ENCODE peak calls at places on chromosomes 7 and 10, in five cellular contexts. I is upper lobe of right lung, R is astrocyte of the spinal cord, O is adrenal gland, X is A549. E is an unnamed sample.

GRCh38 chr10:2246747-2247146 is 509.4 kb upstream of the ADARB2 start:
- DNase-seq in I (no peak), R (no peak), O (no peak), X (no peak), E (no peak)

GRCh38 chr7:125147047-125147446 is 217.4 kb upstream of the POT1 start:
- DNase-seq in I (no peak), R (no peak), O (no peak), X (no peak), E (no peak)

GRCh38 chr10:104076743-104077160 is 8.9 kb downstream of the COL17A1 start:
- DNase-seq in I (no peak), R (peak), O (peak), X (no peak), E (peak)

GRCh38 chr7:101941481-101942383 is 124.3 kb downstream of the CUX1 start:
- DNase-seq in I (peak), R (peak), O (no peak), X (peak), E (no peak)

GRCh38 chr10:102504179-102504975 is 605 bp downstream of the SUFU start:
- DNase-seq in I (peak), R (peak), O (peak), X (no peak), E (peak)

GRCh38 chr10:45058580-45058979 is 57.9 kb downstream of the ZNF22 start:
- DNase-seq in I (no peak), R (no peak), O (no peak), X (no peak), E (no peak)

GRCh38 chr10:75234683-75235374 is 928 bp downstream of the COMTD1 start:
- DNase-seq in I (no peak), R (no peak), O (no peak), X (no peak), E (no peak)

GRCh38 chr10:26449726-26450125 is 11.6 kb downstream of the APBB1IP start:
- DNase-seq in I (no peak), R (no peak), O (no peak), X (no peak), E (no peak)

GRCh38 chr10:29689001-29689400 is 54.2 kb upstream of the SVIL start:
- DNase-seq in I (no peak), R (peak), O (no peak), X (peak), E (no peak)

GRCh38 chr10:133126431-133127290 is 33.4 kb upstream of the KNDC1 start:
- DNase-seq in I (peak), R (no peak), O (peak), X (no peak), E (peak)

GRCh38 chr7:24763303-24763901 is 6.1 kb upstream of the GSDME start:
- DNase-seq in I (no peak), R (no peak), O (no peak), X (no peak), E (no peak)

GRCh38 chr7:39672176-39672575 is 48.8 kb downstream of the RALA start:
- DNase-seq in I (no peak), R (no peak), O (no peak), X (no peak), E (no peak)

GRCh38 chr7:131723926-131724325 is 167.5 kb upstream of the PODXL start:
- DNase-seq in I (no peak), R (no peak), O (no peak), X (peak), E (no peak)

GRCh38 chr10:5737352-5737751 is 52.7 kb downstream of the TASOR2 start:
- DNase-seq in I (no peak), R (no peak), O (no peak), X (no peak), E (no peak)

GRCh38 chr7:1150400-1151002 is 9.5 kb downstream of the ZFAND2A start:
- DNase-seq in I (no peak), R (no peak), O (no peak), X (no peak), E (no peak)

GRCh38 chr10:112844681-112845080 is 105.4 kb upstream of the TCF7L2 start:
- DNase-seq in I (no peak), R (peak), O (no peak), X (no peak), E (no peak)

GRCh38 chr7:6423942-6424701 is 23.6 kb downstream of the DAGLB start:
- DNase-seq in I (peak), R (no peak), O (no peak), X (peak), E (no peak)

GRCh38 chr10:106555599-106555998 is 608.9 kb downstream of the SORCS1 start:
- DNase-seq in I (no peak), R (no peak), O (no peak), X (no peak), E (no peak)

GRCh38 chr7:33757563-33758165 is 147.7 kb upstream of the BMPER start:
- DNase-seq in I (no peak), R (peak), O (peak), X (peak), E (no peak)

GRCh38 chr7:145398758-145399157 is 562.9 kb upstream of the TPK1 start:
- DNase-seq in I (no peak), R (peak), O (no peak), X (no peak), E (peak)

GRCh38 chr10:104330168-104331117 is 7.8 kb downstream of the ITPRIP start:
- DNase-seq in I (no peak), R (peak), O (peak), X (peak), E (no peak)

GRCh38 chr7:18952846-18953245 is 164.6 kb downstream of the TWIST1 start:
- DNase-seq in I (no peak), R (no peak), O (no peak), X (no peak), E (no peak)

GRCh38 chr10:24240001-24240751 is 31.2 kb downstream of the KIAA1217 start:
- DNase-seq in I (no peak), R (no peak), O (no peak), X (no peak), E (no peak)

GRCh38 chr10:24850726-24851300 is 101.6 kb downstream of the PRTFDC1 start:
- DNase-seq in I (no peak), R (peak), O (no peak), X (no peak), E (no peak)

GRCh38 chr10:72177454-72177853 is 38.4 kb upstream of the ANAPC16 start:
- DNase-seq in I (no peak), R (no peak), O (no peak), X (no peak), E (no peak)

GRCh38 chr10:78045237-78045636 is 11.6 kb downstream of the RPS24 start:
- DNase-seq in I (no peak), R (no peak), O (no peak), X (no peak), E (no peak)

GRCh38 chr7:116970148-116970910 is 17.0 kb downstream of the ST7 start:
- DNase-seq in I (no peak), R (no peak), O (no peak), X (no peak), E (no peak)

GRCh38 chr10:33507662-33508425 is 173.4 kb upstream of the NRP1 start:
- DNase-seq in I (no peak), R (no peak), O (no peak), X (peak), E (no peak)

GRCh38 chr10:84715911-84716310 is 387.5 kb downstream of the CCSER2 start:
- DNase-seq in I (no peak), R (peak), O (no peak), X (peak), E (no peak)

GRCh38 chr10:11325817-11326216 is 285.6 kb downstream of the USP6NL start:
- DNase-seq in I (no peak), R (peak), O (no peak), X (no peak), E (no peak)

GRCh38 chr7:28017372-28017771 is 163.2 kb downstream of the JAZF1 start:
- DNase-seq in I (no peak), R (no peak), O (no peak), X (no peak), E (no peak)

GRCh38 chr7:157622000-157622399 is 285.2 kb downstream of the DNAJB6 start:
- DNase-seq in I (no peak), R (no peak), O (no peak), X (no peak), E (no peak)

GRCh38 chr10:126110434-126110833 is 214.1 kb downstream of the FANK1 start:
- DNase-seq in I (no peak), R (peak), O (no peak), X (no peak), E (no peak)

GRCh38 chr7:105060923-105061322 is 46.9 kb downstream of the KMT2E start:
- DNase-seq in I (no peak), R (no peak), O (no peak), X (no peak), E (no peak)

DNA sequence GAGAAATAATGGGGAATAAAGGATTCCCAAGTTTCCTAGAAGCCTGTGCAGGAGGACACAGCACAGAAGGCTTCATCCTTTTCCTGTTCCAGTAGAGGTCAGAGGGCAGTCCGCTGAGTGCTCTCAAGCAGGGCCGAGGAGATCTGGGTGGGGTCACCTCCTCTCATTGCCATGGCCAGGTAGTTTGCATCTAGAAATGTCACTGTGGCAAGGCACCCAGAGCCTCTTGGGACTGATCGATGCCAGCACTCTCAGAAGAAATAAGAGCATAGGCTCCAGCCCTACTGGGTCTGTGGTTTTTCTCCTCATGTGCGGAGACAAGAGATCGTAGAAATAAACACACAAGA is 7.9 kb downstream of the NUB1 start:
- DNase-seq in I (no peak), R (no peak), O (no peak), X (no peak), E (no peak)
- H3K4me3 ChIP-seq in I (peak), R (no peak), O (no peak), X (no peak), E (peak)

GRCh38 chr10:129956285-129956649 is 7.8 kb downstream of the EBF3 start:
- DNase-seq in I (no peak), R (no peak), O (no peak), X (no peak), E (no peak)
- H3K4me3 ChIP-seq in I (no peak), R (no peak), O (no peak), X (no peak), E (peak)

GRCh38 chr10:91630592-91630991 is 2.3 kb downstream of the PPP1R3C start:
- DNase-seq in I (no peak), R (no peak), O (no peak), X (no peak), E (no peak)
- H3K4me3 ChIP-seq in I (peak), R (no peak), O (no peak), X (no peak), E (peak)

DNA sequence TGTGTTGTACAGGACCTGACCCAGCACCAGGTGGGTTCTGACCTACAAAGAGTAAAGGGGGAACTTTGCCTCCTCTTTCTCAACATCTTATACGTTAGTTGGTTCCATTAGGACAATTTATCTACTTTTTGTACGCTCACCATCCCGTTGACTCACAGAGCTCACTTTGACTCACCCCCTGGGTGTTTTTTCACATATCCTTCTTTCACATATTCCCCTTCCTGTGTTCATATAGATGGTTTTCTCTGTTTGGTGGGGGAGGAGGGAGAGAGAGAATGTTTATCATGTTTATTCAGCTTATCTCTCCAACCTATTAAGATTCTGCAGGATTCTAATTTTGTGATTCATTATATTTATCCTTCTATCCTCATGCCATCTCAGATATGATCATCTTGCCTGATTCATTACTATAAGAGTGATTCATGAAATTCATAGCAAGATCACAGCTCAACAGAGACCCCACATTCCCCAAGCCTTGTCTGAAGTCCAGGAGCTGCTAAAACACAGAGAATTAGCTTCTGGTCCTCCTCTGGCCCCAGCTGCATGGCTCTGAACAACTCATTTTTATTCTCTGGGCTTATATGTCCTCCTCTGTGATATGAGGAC is 37.2 kb downstream of the PRSS2 start:
- DNase-seq in I (no peak), R (peak), O (no peak), X (no peak), E (no peak)
- H3K4me3 ChIP-seq in I (no peak), R (no peak), O (no peak), X (no peak), E (no peak)

DNA sequence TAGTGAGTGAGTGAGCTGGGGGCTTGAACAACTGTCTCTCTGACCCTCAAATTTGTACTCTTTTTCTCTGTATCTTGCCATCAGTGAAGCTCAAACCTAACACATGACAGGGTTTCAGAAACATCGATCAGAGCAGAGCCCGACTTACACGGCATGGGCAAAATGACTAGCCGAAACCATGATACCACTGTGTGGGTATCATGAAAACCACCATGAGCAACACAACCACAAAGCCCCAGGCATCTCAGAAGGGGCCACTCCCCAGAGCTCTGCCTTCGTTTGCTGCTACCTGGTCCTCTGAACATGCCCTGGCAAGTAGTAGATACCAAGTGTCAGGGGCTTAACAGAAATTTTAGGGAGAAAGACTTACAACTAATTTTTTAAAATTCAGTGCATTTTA is 308.5 kb downstream of the WDR11 start:
- DNase-seq in I (no peak), R (no peak), O (no peak), X (no peak), E (no peak)
- H3K4me3 ChIP-seq in I (no peak), R (no peak), O (no peak), X (no peak), E (no peak)

GRCh38 chr7:20220293-20220755 is 3.1 kb upstream of the MACC1 start:
- DNase-seq in I (no peak), R (no peak), O (no peak), X (no peak), E (no peak)

GRCh38 chr7:20218261-20218660 is 1.1 kb upstream of the MACC1 start:
- DNase-seq in I (no peak), R (no peak), O (no peak), X (no peak), E (no peak)

GRCh38 chr7:20219062-20219445 is 1.9 kb upstream of the MACC1 start:
- DNase-seq in I (no peak), R (no peak), O (no peak), X (no peak), E (no peak)

GRCh38 chr7:20220824-20221547 is 3.8 kb upstream of the MACC1 start:
- DNase-seq in I (no peak), R (peak), O (peak), X (no peak), E (no peak)

GRCh38 chr7:20219446-20220292 is 2.5 kb upstream of the MACC1 start:
- DNase-seq in I (peak), R (peak), O (peak), X (peak), E (peak)
- H3K4me3 ChIP-seq in I (no peak), R (no peak), O (no peak), X (no peak), E (no peak)

GRCh38 chr7:12785473-12785872 is 98.0 kb downstream of the ARL4A start:
- DNase-seq in I (no peak), R (no peak), O (no peak), X (no peak), E (no peak)
- H3K4me3 ChIP-seq in I (no peak), R (no peak), O (no peak), X (no peak), E (no peak)

GRCh38 chr7:37429435-37429791 is 19.3 kb downstream of the ELMO1 start:
- DNase-seq in I (no peak), R (no peak), O (no peak), X (no peak), E (no peak)

GRCh38 chr7:37431413-37431812 is 17.3 kb downstream of the ELMO1 start:
- DNase-seq in I (no peak), R (no peak), O (no peak), X (no peak), E (no peak)

GRCh38 chr7:37430644-37431043 is 18.0 kb downstream of the ELMO1 start:
- DNase-seq in I (no peak), R (no peak), O (no peak), X (no peak), E (no peak)

GRCh38 chr7:37428681-37429434 is 19.8 kb downstream of the ELMO1 start:
- DNase-seq in I (no peak), R (no peak), O (no peak), X (no peak), E (no peak)

GRCh38 chr7:37430126-37430525 is 18.5 kb downstream of the ELMO1 start:
- DNase-seq in I (no peak), R (no peak), O (no peak), X (no peak), E (no peak)
- H3K4me3 ChIP-seq in I (no peak), R (no peak), O (no peak), X (no peak), E (no peak)

DNA sequence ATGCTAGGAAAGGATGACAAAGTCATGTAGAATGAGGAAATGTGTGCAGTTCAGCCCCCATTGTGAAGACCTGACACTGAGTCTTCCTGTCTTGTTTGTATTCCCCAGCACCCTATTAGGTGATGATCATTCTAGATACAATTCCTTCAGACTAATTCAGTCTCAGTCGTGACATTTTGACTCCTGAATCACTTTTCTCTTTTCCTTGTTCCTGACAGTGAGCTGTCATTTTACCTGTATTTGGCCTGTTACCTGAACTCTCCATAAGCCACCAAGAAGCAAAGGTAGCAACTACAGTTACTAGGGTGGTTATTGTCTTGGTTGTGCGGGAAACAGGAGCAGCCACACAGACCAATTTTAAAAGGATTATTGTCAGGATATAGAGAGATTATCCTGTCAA is 111.4 kb upstream of the TAC1 start:
- DNase-seq in I (no peak), R (no peak), O (no peak), X (no peak), E (no peak)
- H3K4me3 ChIP-seq in I (no peak), R (no peak), O (no peak), X (no peak), E (no peak)